ENCODE peak calls at places on chromosomes 3 and 15, in seven cellular contexts. E is fibroblast of lung, N is tibial nerve, M is A549, S is Panc1, C is esophagus squamous epithelium, D is esophagus muscularis mucosa. L is an unnamed sample.

GRCh38 chr3:37138816-37139215 is 35.6 kb downstream of the LRRFIP2 start:
- DNase-seq in D (no peak), M (no peak), E (no peak), S (no peak), N (no peak), C (no peak), L (no peak)

GRCh38 chr3:112089956-112090898 is 4.0 kb downstream of the C3orf52 start:
- DNase-seq in S (no peak), D (no peak), M (no peak), N (no peak), E (no peak), C (no peak), L (no peak)

GRCh38 chr3:55453871-55454496 is 33.1 kb downstream of the WNT5A start:
- DNase-seq in D (no peak), C (no peak), E (no peak), N (no peak), M (no peak), S (no peak), L (no peak)

GRCh38 chr15:75348034-75348562 is 1.3 kb downstream of the NEIL1 start:
- DNase-seq in M (no peak), N (no peak), C (no peak), E (no peak), S (no peak), D (no peak), L (no peak)

GRCh38 chr3:71478568-71478967 is 105.0 kb downstream of the FOXP1 start:
- DNase-seq in D (no peak), E (no peak), C (no peak), M (no peak), S (no peak), N (no peak), L (no peak)

GRCh38 chr15:60070838-60071493 is 66.9 kb downstream of the FOXB1 start:
- DNase-seq in S (peak), C (no peak), N (no peak), M (peak), E (peak), D (peak), L (no peak)

GRCh38 chr3:30518201-30518864 is 88.1 kb upstream of the TGFBR2 start:
- DNase-seq in D (no peak), S (no peak), C (no peak), N (peak), M (peak), E (peak), L (no peak)

GRCh38 chr3:126216416-126216815 is 36.0 kb upstream of the ALDH1L1 start:
- DNase-seq in M (no peak), C (no peak), S (no peak), E (peak), D (no peak), N (no peak), L (no peak)

GRCh38 chr3:33430571-33430970 is 9.6 kb downstream of the UBP1 start:
- DNase-seq in E (no peak), S (no peak), D (no peak), C (no peak), N (no peak), M (no peak), L (no peak)

GRCh38 chr15:23869391-23869790 is 182.3 kb upstream of the NDN start:
- DNase-seq in N (no peak), C (no peak), E (no peak), D (no peak), S (no peak), M (no peak), L (no peak)

GRCh38 chr3:191282262-191283215 is 46.7 kb upstream of the CCDC50 start:
- DNase-seq in E (peak), S (no peak), N (no peak), D (no peak), C (no peak), M (no peak), L (no peak)

GRCh38 chr3:115845986-115846385 is 222.7 kb downstream of the GAP43 start:
- DNase-seq in S (no peak), M (no peak), N (no peak), C (no peak), D (no peak), E (no peak), L (no peak)

GRCh38 chr3:194140520-194141414 is 4.8 kb downstream of the HES1 start:
- DNase-seq in S (no peak), N (peak), C (no peak), E (no peak), M (peak), D (no peak), L (no peak)

GRCh38 chr3:63207066-63207590 is 71.0 kb upstream of the SYNPR start:
- DNase-seq in D (no peak), C (no peak), S (no peak), M (no peak), N (no peak), E (peak), L (no peak)

GRCh38 chr3:124791639-124792111 is 61.4 kb downstream of the UMPS start:
- DNase-seq in D (no peak), M (no peak), S (no peak), E (peak), C (no peak), N (no peak), L (peak)

GRCh38 chr3:171116802-171117395 is 90.4 kb upstream of the SLC2A2 start:
- DNase-seq in D (no peak), E (no peak), N (no peak), C (no peak), S (no peak), M (no peak), L (no peak)

GRCh38 chr3:129727707-129728106 is 121.2 kb upstream of the PLXND1 start:
- DNase-seq in M (no peak), N (no peak), D (no peak), S (no peak), C (no peak), E (peak), L (no peak)

GRCh38 chr15:50506121-50506520 is 40.3 kb downstream of the USP50 start:
- DNase-seq in M (no peak), E (no peak), N (no peak), D (no peak), S (no peak), C (no peak), L (no peak)

GRCh38 chr3:72520690-72521308 is 327.4 kb downstream of the SHQ1 start:
- DNase-seq in C (no peak), M (peak), N (no peak), S (no peak), E (peak), D (no peak), L (no peak)

GRCh38 chr15:55627730-55628368 is 39.7 kb upstream of the PYGO1 start:
- DNase-seq in S (peak), M (peak), N (no peak), D (no peak), E (peak), C (no peak), L (no peak)

GRCh38 chr3:167762296-167762695 is 26.8 kb downstream of the SERPINI1 start:
- DNase-seq in E (no peak), S (no peak), N (no peak), D (no peak), M (no peak), C (no peak), L (no peak)

GRCh38 chr15:78077053-78077859 is at the start of gene TBC1D2B:
- DNase-seq in D (no peak), C (no peak), N (no peak), S (no peak), M (peak), E (peak), L (no peak)

GRCh38 chr3:45124379-45124778 is 21.8 kb downstream of the CDCP1 start:
- DNase-seq in C (no peak), D (no peak), M (peak), E (peak), S (peak), N (no peak), L (no peak)

GRCh38 chr3:151901946-151902285 is 28.5 kb downstream of the SUCNR1 start:
- DNase-seq in E (no peak), M (no peak), D (no peak), C (no peak), S (no peak), N (no peak), L (no peak)

GRCh38 chr15:87547470-87548181 is 708.9 kb downstream of the NTRK3 start:
- DNase-seq in D (no peak), S (no peak), M (no peak), C (no peak), N (no peak), E (no peak), L (peak)

GRCh38 chr15:31277335-31278055 is 49.1 kb upstream of the KLF13 start:
- DNase-seq in N (no peak), C (no peak), D (peak), S (no peak), M (no peak), E (no peak), L (no peak)

GRCh38 chr15:65460948-65461347 is 38.2 kb upstream of the IGDCC4 start:
- DNase-seq in E (peak), S (no peak), N (no peak), C (no peak), M (no peak), D (no peak), L (no peak)

GRCh38 chr3:194686816-194687637 is 1.3 kb downstream of the FAM43A start:
- DNase-seq in C (no peak), N (no peak), M (no peak), S (no peak), E (peak), D (no peak), L (no peak)

GRCh38 chr3:58521917-58522680 is 14.9 kb downstream of the ACOX2 start:
- DNase-seq in M (no peak), S (no peak), E (no peak), C (no peak), D (no peak), N (no peak), L (no peak)

GRCh38 chr3:84772841-84773240 is 185.9 kb upstream of the CADM2 start:
- DNase-seq in E (no peak), N (no peak), M (no peak), D (no peak), S (no peak), C (no peak), L (no peak)

GRCh38 chr3:24400015-24400414 is 94.6 kb downstream of the THRB start:
- DNase-seq in N (no peak), C (no peak), D (no peak), S (no peak), E (no peak), M (no peak), L (no peak)

GRCh38 chr15:57165992-57166391 is 210.3 kb upstream of the CGNL1 start:
- DNase-seq in C (no peak), N (no peak), D (no peak), S (no peak), E (no peak), M (no peak), L (no peak)

GRCh38 chr3:58293516-58293915 is 12.5 kb upstream of the RPP14 start:
- DNase-seq in S (no peak), M (no peak), D (no peak), E (no peak), C (no peak), N (no peak), L (no peak)

GRCh38 chr3:53200501-53201189 is 39.6 kb downstream of the PRKCD start:
- DNase-seq in C (no peak), M (no peak), D (no peak), E (no peak), N (no peak), S (no peak), L (no peak)

GRCh38 chr3:53198996-53199395 is 38.0 kb downstream of the PRKCD start:
- DNase-seq in M (no peak), N (no peak), D (no peak), S (no peak), C (no peak), E (no peak), L (no peak)

GRCh38 chr3:53199834-53200233 is 38.8 kb downstream of the PRKCD start:
- DNase-seq in S (no peak), N (no peak), E (no peak), C (no peak), D (no peak), M (no peak), L (no peak)

GRCh38 chr3:53196575-53197407 is 35.8 kb downstream of the PRKCD start:
- DNase-seq in N (no peak), E (peak), D (no peak), C (no peak), S (no peak), M (peak), L (no peak)

GRCh38 chr3:53198256-53198977 is 37.4 kb downstream of the PRKCD start:
- DNase-seq in E (no peak), S (no peak), C (no peak), D (no peak), N (no peak), M (no peak), L (no peak)
- TF ChIP-seq CTCF in E (no peak), S (peak), C (no peak), D (no peak), N (no peak), M (no peak), L (no peak)

GRCh38 chr3:150722267-150722666 is 18.5 kb upstream of the ERICH6 start:
- DNase-seq in S (no peak), D (no peak), C (no peak), N (no peak), E (no peak), M (no peak), L (no peak)

GRCh38 chr3:150725548-150725947 is 21.8 kb upstream of the ERICH6 start:
- DNase-seq in E (no peak), N (no peak), M (peak), D (no peak), C (no peak), S (no peak), L (no peak)

GRCh38 chr3:150720444-150720843 is 16.7 kb upstream of the ERICH6 start:
- DNase-seq in D (no peak), E (no peak), M (no peak), C (no peak), S (no peak), N (no peak), L (no peak)

GRCh38 chr3:150723946-150724345 is 20.2 kb upstream of the ERICH6 start:
- DNase-seq in D (no peak), E (no peak), N (no peak), C (no peak), S (no peak), M (no peak), L (no peak)

GRCh38 chr3:150721285-150722130 is 17.8 kb upstream of the ERICH6 start:
- DNase-seq in D (no peak), C (no peak), E (peak), M (peak), N (no peak), S (no peak), L (no peak)
- H3K4me3 ChIP-seq in D (peak), C (no peak), E (no peak), M (no peak), N (peak), S (no peak), L (peak)

DNA sequence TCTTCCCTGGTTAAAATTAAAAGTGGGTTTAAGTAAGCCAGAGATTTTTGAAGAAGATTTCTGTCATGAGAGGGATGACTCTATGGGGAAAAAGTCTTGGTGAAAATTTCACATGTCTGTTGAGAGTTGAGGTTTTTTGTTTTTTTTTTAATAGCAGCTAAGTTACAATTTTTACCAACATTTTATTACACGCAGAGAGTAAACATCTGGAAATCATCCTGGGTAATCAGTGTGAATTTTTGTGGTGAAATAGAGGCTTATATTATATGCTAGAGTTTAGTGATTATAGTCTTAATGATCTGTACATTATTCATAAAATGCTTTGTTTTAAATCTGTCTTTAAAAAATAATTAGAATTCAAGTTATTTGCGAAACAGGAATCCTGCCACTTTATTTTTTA is 143.5 kb upstream of the TSC22D2 start:
- DNase-seq in C (no peak), E (no peak), D (no peak), M (no peak), N (no peak), S (no peak), L (no peak)
- H3K27ac ChIP-seq in C (no peak), E (no peak), D (no peak), M (no peak), N (no peak), S (no peak), L (no peak)

GRCh38 chr3:143070977-143071551 is 48.5 kb upstream of the CHST2 start:
- DNase-seq in E (peak), C (no peak), D (no peak), M (peak), N (no peak), S (no peak), L (no peak)
- TF ChIP-seq CTCF in E (no peak), C (no peak), D (no peak), M (no peak), N (no peak), S (no peak), L (no peak)

GRCh38 chr3:52290596-52291507 is 3.2 kb downstream of the GLYCTK start:
- DNase-seq in S (no peak), D (no peak), C (no peak), M (no peak), N (no peak), E (no peak), L (no peak)
- H3K4me3 ChIP-seq in S (no peak), D (no peak), C (no peak), M (no peak), N (no peak), E (no peak), L (no peak)

GRCh38 chr3:155805802-155806618 is at the start of gene C3orf33:
- DNase-seq in D (no peak), S (peak), N (peak), E (peak), C (no peak), M (peak), L (peak)
- H3K27ac ChIP-seq in D (peak), S (peak), N (peak), E (peak), C (peak), M (peak), L (peak)

GRCh38 chr3:10121064-10121463 is 5.6 kb downstream of the BRK1 start:
- DNase-seq in M (no peak), C (no peak), S (no peak), D (no peak), E (no peak), N (no peak), L (no peak)

GRCh38 chr3:10116138-10116460 is 624 bp downstream of the BRK1 start:
- DNase-seq in D (no peak), N (no peak), E (no peak), M (no peak), S (no peak), C (no peak), L (no peak)

GRCh38 chr3:10119376-10119775 is 3.9 kb downstream of the BRK1 start:
- DNase-seq in N (no peak), C (no peak), M (no peak), S (no peak), D (no peak), E (no peak), L (no peak)

GRCh38 chr3:10116928-10117327 is 1.5 kb downstream of the BRK1 start:
- DNase-seq in S (no peak), M (no peak), N (no peak), E (no peak), C (no peak), D (no peak), L (no peak)

DNA sequence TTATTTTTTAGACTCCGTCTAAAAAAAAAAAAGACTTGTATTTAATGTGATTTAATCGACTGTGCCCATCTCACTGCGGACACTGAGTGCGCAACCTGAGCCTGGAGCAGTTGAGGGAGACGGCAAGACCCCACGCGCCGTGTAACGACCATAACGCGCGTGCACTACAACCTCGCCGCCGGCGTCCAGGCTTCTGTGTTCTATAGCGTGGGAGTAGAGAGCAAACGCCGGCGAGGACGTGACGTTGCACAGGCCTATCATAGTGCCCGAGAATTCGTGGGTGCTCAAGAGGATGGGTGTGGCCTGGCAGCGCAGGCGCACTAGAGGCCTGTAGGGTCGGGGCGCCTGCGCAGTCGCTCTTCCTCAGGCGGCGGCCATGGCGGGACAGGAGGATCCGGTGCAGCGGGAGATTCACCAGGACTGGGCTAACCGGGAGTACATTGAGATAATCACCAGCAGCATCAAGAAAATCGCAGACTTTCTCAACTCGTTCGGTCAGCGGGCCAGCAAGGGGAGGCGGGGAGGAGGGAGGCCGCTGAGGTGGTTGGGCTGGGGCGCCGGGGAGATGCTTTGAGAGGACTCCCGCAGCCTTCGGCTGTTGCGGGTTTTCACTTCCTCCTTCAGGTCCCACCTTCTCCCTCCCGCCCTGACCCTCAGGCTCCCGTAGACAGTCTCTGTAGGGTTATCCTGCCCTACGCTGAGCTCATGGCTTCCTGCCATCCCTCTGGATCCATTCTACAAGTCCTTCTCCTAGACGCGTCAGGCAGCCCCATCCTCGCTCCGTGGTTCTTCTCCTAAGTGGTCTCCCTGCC is at the start of gene BRK1:
- DNase-seq in S (peak), C (peak), D (peak), E (peak), N (peak), M (peak), L (peak)
- TF ChIP-seq CTCF in S (no peak), C (peak), D (peak), E (no peak), N (no peak), M (no peak), L (no peak)

GRCh38 chr3:121651684-121652083 is 9.0 kb downstream of the HCLS1 start:
- DNase-seq in S (no peak), E (peak), D (no peak), C (no peak), M (peak), N (no peak), L (no peak)

GRCh38 chr3:121649645-121650044 is 11.1 kb downstream of the HCLS1 start:
- DNase-seq in N (no peak), M (no peak), E (peak), C (no peak), S (no peak), D (no peak), L (no peak)

GRCh38 chr3:121642601-121643314 is 17.9 kb downstream of the HCLS1 start:
- DNase-seq in C (no peak), E (no peak), D (peak), S (no peak), N (no peak), M (no peak), L (no peak)

GRCh38 chr3:121645054-121645453 is 15.6 kb downstream of the HCLS1 start:
- DNase-seq in M (no peak), S (no peak), E (no peak), N (no peak), D (peak), C (no peak), L (no peak)

GRCh38 chr3:121648219-121648958 is 12.3 kb downstream of the HCLS1 start:
- DNase-seq in C (no peak), M (no peak), E (peak), S (no peak), N (no peak), D (no peak), L (no peak)
- H3K4me3 ChIP-seq in C (no peak), M (no peak), E (no peak), S (no peak), N (no peak), D (no peak), L (no peak)

GRCh38 chr3:48644898-48645760 is 9.9 kb upstream of the SLC26A6 start:
- DNase-seq in C (no peak), E (no peak), D (no peak), S (no peak), N (no peak), M (no peak), L (no peak)
- H3K27ac ChIP-seq in C (no peak), E (no peak), D (no peak), S (no peak), N (no peak), M (no peak), L (no peak)